ENCODE peak calls at places on chromosomes 12 and 14, in seven cellular contexts. One of them, this sample, is unnamed.

GRCh38 chr12:64669270-64669842 is 59.1 kb downstream of the RASSF3 start:
- DNase-seq in NCI-H1417: no peak
- DNase-seq in choroid plexus epithelial cell: peak
- DNase-seq in HFF-Myc: no peak
- DNase-seq in skeletal muscle cell: no peak
- DNase-seq in ELR: no peak
- DNase-seq in HCEC 1CT: no peak
- DNase-seq in this sample: no peak

GRCh38 chr12:111596985-111597730 is 2.0 kb downstream of the ATXN2 start:
- DNase-seq in NCI-H1417: peak
- DNase-seq in choroid plexus epithelial cell: peak
- DNase-seq in HFF-Myc: no peak
- DNase-seq in skeletal muscle cell: no peak
- DNase-seq in ELR: peak
- DNase-seq in HCEC 1CT: peak
- DNase-seq in this sample: no peak

GRCh38 chr12:6195665-6196535 is 4.3 kb upstream of the CD9 start:
- DNase-seq in NCI-H1417: peak
- DNase-seq in choroid plexus epithelial cell: peak
- DNase-seq in HFF-Myc: peak
- DNase-seq in skeletal muscle cell: no peak
- DNase-seq in ELR: peak
- DNase-seq in HCEC 1CT: peak
- DNase-seq in this sample: peak

GRCh38 chr14:103696466-103697071 is 18.7 kb downstream of the XRCC3 start:
- DNase-seq in NCI-H1417: no peak
- DNase-seq in choroid plexus epithelial cell: peak
- DNase-seq in HFF-Myc: no peak
- DNase-seq in skeletal muscle cell: peak
- DNase-seq in ELR: no peak
- DNase-seq in HCEC 1CT: no peak
- DNase-seq in this sample: no peak

GRCh38 chr12:2312156-2312555 is 259.4 kb downstream of the CACNA1C start:
- DNase-seq in NCI-H1417: no peak
- DNase-seq in choroid plexus epithelial cell: no peak
- DNase-seq in HFF-Myc: no peak
- DNase-seq in skeletal muscle cell: no peak
- DNase-seq in ELR: no peak
- DNase-seq in HCEC 1CT: no peak
- DNase-seq in this sample: no peak

GRCh38 chr12:27780612-27781408 is 774 bp upstream of the MANSC4 start:
- DNase-seq in NCI-H1417: no peak
- DNase-seq in choroid plexus epithelial cell: peak
- DNase-seq in HFF-Myc: no peak
- DNase-seq in skeletal muscle cell: no peak
- DNase-seq in ELR: peak
- DNase-seq in HCEC 1CT: peak
- DNase-seq in this sample: no peak

GRCh38 chr12:132872073-132872855 is 15.1 kb downstream of the CHFR start:
- DNase-seq in NCI-H1417: no peak
- DNase-seq in choroid plexus epithelial cell: no peak
- DNase-seq in HFF-Myc: no peak
- DNase-seq in skeletal muscle cell: no peak
- DNase-seq in ELR: no peak
- DNase-seq in HCEC 1CT: no peak
- DNase-seq in this sample: no peak

GRCh38 chr12:111927346-111927745 is 85.3 kb downstream of the MAPKAPK5 start:
- DNase-seq in NCI-H1417: no peak
- DNase-seq in choroid plexus epithelial cell: no peak
- DNase-seq in HFF-Myc: no peak
- DNase-seq in skeletal muscle cell: no peak
- DNase-seq in ELR: no peak
- DNase-seq in HCEC 1CT: peak
- DNase-seq in this sample: no peak

GRCh38 chr12:82627799-82628198 is 58.9 kb upstream of the TMTC2 start:
- DNase-seq in NCI-H1417: no peak
- DNase-seq in choroid plexus epithelial cell: peak
- DNase-seq in HFF-Myc: no peak
- DNase-seq in skeletal muscle cell: no peak
- DNase-seq in ELR: peak
- DNase-seq in HCEC 1CT: no peak
- DNase-seq in this sample: peak

GRCh38 chr14:101812071-101812470 is 50.6 kb downstream of the PPP2R5C start:
- DNase-seq in NCI-H1417: no peak
- DNase-seq in choroid plexus epithelial cell: no peak
- DNase-seq in HFF-Myc: no peak
- DNase-seq in skeletal muscle cell: no peak
- DNase-seq in ELR: no peak
- DNase-seq in HCEC 1CT: no peak
- DNase-seq in this sample: no peak

GRCh38 chr12:76113800-76114757 is 29.6 kb upstream of the NAP1L1 start:
- DNase-seq in NCI-H1417: no peak
- DNase-seq in choroid plexus epithelial cell: no peak
- DNase-seq in HFF-Myc: no peak
- DNase-seq in skeletal muscle cell: no peak
- DNase-seq in ELR: no peak
- DNase-seq in HCEC 1CT: no peak
- DNase-seq in this sample: no peak

GRCh38 chr14:99737451-99737951 is 53.4 kb downstream of the CYP46A1 start:
- DNase-seq in NCI-H1417: peak
- DNase-seq in choroid plexus epithelial cell: no peak
- DNase-seq in HFF-Myc: no peak
- DNase-seq in skeletal muscle cell: no peak
- DNase-seq in ELR: no peak
- DNase-seq in HCEC 1CT: peak
- DNase-seq in this sample: no peak

GRCh38 chr12:67671892-67672291 is 23.3 kb downstream of the DYRK2 start:
- DNase-seq in NCI-H1417: no peak
- DNase-seq in choroid plexus epithelial cell: no peak
- DNase-seq in HFF-Myc: no peak
- DNase-seq in skeletal muscle cell: no peak
- DNase-seq in ELR: no peak
- DNase-seq in HCEC 1CT: no peak
- DNase-seq in this sample: no peak

GRCh38 chr12:95790025-95790911 is at the start of gene NTN4:
- DNase-seq in NCI-H1417: peak
- DNase-seq in choroid plexus epithelial cell: peak
- DNase-seq in HFF-Myc: no peak
- DNase-seq in skeletal muscle cell: no peak
- DNase-seq in ELR: peak
- DNase-seq in HCEC 1CT: peak
- DNase-seq in this sample: no peak

GRCh38 chr12:92149563-92149962 is 3.9 kb upstream of the BTG1 start:
- DNase-seq in NCI-H1417: no peak
- DNase-seq in choroid plexus epithelial cell: no peak
- DNase-seq in HFF-Myc: no peak
- DNase-seq in skeletal muscle cell: no peak
- DNase-seq in ELR: no peak
- DNase-seq in HCEC 1CT: no peak
- DNase-seq in this sample: no peak

GRCh38 chr12:110766311-110767154 is 23.8 kb upstream of the PPP1CC start:
- DNase-seq in NCI-H1417: no peak
- DNase-seq in choroid plexus epithelial cell: no peak
- DNase-seq in HFF-Myc: no peak
- DNase-seq in skeletal muscle cell: no peak
- DNase-seq in ELR: no peak
- DNase-seq in HCEC 1CT: peak
- DNase-seq in this sample: no peak

GRCh38 chr14:24535737-24536136 is 27.7 kb upstream of the CMA1 start:
- DNase-seq in NCI-H1417: no peak
- DNase-seq in choroid plexus epithelial cell: no peak
- DNase-seq in HFF-Myc: no peak
- DNase-seq in skeletal muscle cell: no peak
- DNase-seq in ELR: no peak
- DNase-seq in HCEC 1CT: no peak
- DNase-seq in this sample: no peak

GRCh38 chr14:34035177-34035933 is 84.5 kb upstream of the EGLN3 start:
- DNase-seq in NCI-H1417: no peak
- DNase-seq in choroid plexus epithelial cell: no peak
- DNase-seq in HFF-Myc: no peak
- DNase-seq in skeletal muscle cell: no peak
- DNase-seq in ELR: no peak
- DNase-seq in HCEC 1CT: no peak
- DNase-seq in this sample: no peak

GRCh38 chr14:86826641-86827040 is 1166.3 kb downstream of the GALC start:
- DNase-seq in NCI-H1417: no peak
- DNase-seq in choroid plexus epithelial cell: no peak
- DNase-seq in HFF-Myc: no peak
- DNase-seq in skeletal muscle cell: no peak
- DNase-seq in ELR: no peak
- DNase-seq in HCEC 1CT: no peak
- DNase-seq in this sample: no peak

GRCh38 chr12:30219047-30219446 is 435.3 kb upstream of the TMTC1 start:
- DNase-seq in NCI-H1417: no peak
- DNase-seq in choroid plexus epithelial cell: peak
- DNase-seq in HFF-Myc: no peak
- DNase-seq in skeletal muscle cell: no peak
- DNase-seq in ELR: no peak
- DNase-seq in HCEC 1CT: no peak
- DNase-seq in this sample: no peak

GRCh38 chr12:32690927-32691326 is 11.8 kb downstream of the DNM1L start:
- DNase-seq in NCI-H1417: no peak
- DNase-seq in choroid plexus epithelial cell: no peak
- DNase-seq in HFF-Myc: no peak
- DNase-seq in skeletal muscle cell: no peak
- DNase-seq in ELR: no peak
- DNase-seq in HCEC 1CT: no peak
- DNase-seq in this sample: no peak

GRCh38 chr14:80055912-80056801 is 155.1 kb downstream of the DIO2 start:
- DNase-seq in NCI-H1417: peak
- DNase-seq in choroid plexus epithelial cell: peak
- DNase-seq in HFF-Myc: peak
- DNase-seq in skeletal muscle cell: no peak
- DNase-seq in ELR: peak
- DNase-seq in HCEC 1CT: peak
- DNase-seq in this sample: no peak

GRCh38 chr12:96981053-96981452 is 74.0 kb downstream of the NEDD1 start:
- DNase-seq in NCI-H1417: peak
- DNase-seq in choroid plexus epithelial cell: peak
- DNase-seq in HFF-Myc: peak
- DNase-seq in skeletal muscle cell: peak
- DNase-seq in ELR: peak
- DNase-seq in HCEC 1CT: peak
- DNase-seq in this sample: peak

GRCh38 chr14:94458558-94459200 is 6.1 kb upstream of the SERPINA11 start:
- DNase-seq in NCI-H1417: no peak
- DNase-seq in choroid plexus epithelial cell: no peak
- DNase-seq in HFF-Myc: no peak
- DNase-seq in skeletal muscle cell: no peak
- DNase-seq in ELR: no peak
- DNase-seq in HCEC 1CT: no peak
- DNase-seq in this sample: no peak

GRCh38 chr14:20608383-20609095 is 17.4 kb upstream of the RNASE12 start:
- DNase-seq in NCI-H1417: no peak
- DNase-seq in choroid plexus epithelial cell: no peak
- DNase-seq in HFF-Myc: no peak
- DNase-seq in skeletal muscle cell: no peak
- DNase-seq in ELR: no peak
- DNase-seq in HCEC 1CT: no peak
- DNase-seq in this sample: no peak

GRCh38 chr14:22819191-22819988 is 4.2 kb upstream of the SLC7A7 start:
- DNase-seq in NCI-H1417: no peak
- DNase-seq in choroid plexus epithelial cell: peak
- DNase-seq in HFF-Myc: no peak
- DNase-seq in skeletal muscle cell: no peak
- DNase-seq in ELR: peak
- DNase-seq in HCEC 1CT: no peak
- DNase-seq in this sample: no peak

GRCh38 chr14:22981090-22982012 is 1.0 kb downstream of the AJUBA start:
- DNase-seq in NCI-H1417: no peak
- DNase-seq in choroid plexus epithelial cell: no peak
- DNase-seq in HFF-Myc: no peak
- DNase-seq in skeletal muscle cell: no peak
- DNase-seq in ELR: peak
- DNase-seq in HCEC 1CT: no peak
- DNase-seq in this sample: no peak

GRCh38 chr12:69388371-69388770 is 28.8 kb downstream of the YEATS4 start:
- DNase-seq in NCI-H1417: peak
- DNase-seq in choroid plexus epithelial cell: peak
- DNase-seq in HFF-Myc: peak
- DNase-seq in skeletal muscle cell: peak
- DNase-seq in ELR: peak
- DNase-seq in HCEC 1CT: peak
- DNase-seq in this sample: peak

GRCh38 chr14:50335389-50335788 is 23.3 kb downstream of the DMAC2L start:
- DNase-seq in NCI-H1417: peak
- DNase-seq in choroid plexus epithelial cell: peak
- DNase-seq in HFF-Myc: no peak
- DNase-seq in skeletal muscle cell: no peak
- DNase-seq in ELR: peak
- DNase-seq in HCEC 1CT: peak
- DNase-seq in this sample: no peak

GRCh38 chr14:90970167-90970600 is 90.3 kb downstream of the RPS6KA5 start:
- DNase-seq in NCI-H1417: no peak
- DNase-seq in choroid plexus epithelial cell: peak
- DNase-seq in HFF-Myc: no peak
- DNase-seq in skeletal muscle cell: no peak
- DNase-seq in ELR: peak
- DNase-seq in HCEC 1CT: peak
- DNase-seq in this sample: no peak

GRCh38 chr12:28177862-28178261 is 12.4 kb upstream of the CCDC91 start:
- DNase-seq in NCI-H1417: no peak
- DNase-seq in choroid plexus epithelial cell: no peak
- DNase-seq in HFF-Myc: no peak
- DNase-seq in skeletal muscle cell: no peak
- DNase-seq in ELR: no peak
- DNase-seq in HCEC 1CT: no peak
- DNase-seq in this sample: no peak

GRCh38 chr12:93415723-93416464 is 25.9 kb downstream of the UBE2N start:
- DNase-seq in NCI-H1417: no peak
- DNase-seq in choroid plexus epithelial cell: peak
- DNase-seq in HFF-Myc: peak
- DNase-seq in skeletal muscle cell: no peak
- DNase-seq in ELR: no peak
- DNase-seq in HCEC 1CT: peak
- DNase-seq in this sample: no peak

GRCh38 chr12:51318846-51319570 is 5.0 kb downstream of the BIN2 start:
- DNase-seq in NCI-H1417: no peak
- DNase-seq in choroid plexus epithelial cell: no peak
- DNase-seq in HFF-Myc: no peak
- DNase-seq in skeletal muscle cell: no peak
- DNase-seq in ELR: no peak
- DNase-seq in HCEC 1CT: no peak
- DNase-seq in this sample: no peak

This sample was measured in AG09309.